ENCODE peak calls at places on chromosomes 1 and 21, in four cellular contexts. X, T, J and V are unnamed samples.

GRCh38 chr1:110465814-110466380 is 14.9 kb downstream of the PROK1 start:
- DNase-seq in X (no peak), T (no peak), J (no peak), V (no peak)

GRCh38 chr1:53328009-53328489 is at the start of gene LRP8:
- DNase-seq in X (peak), T (peak), J (peak), V (peak)

GRCh38 chr1:28134651-28135207 is 41.8 kb downstream of the PTAFR start:
- DNase-seq in X (no peak), T (no peak), J (no peak), V (no peak)

GRCh38 chr1:18939398-18940302 is 16.8 kb downstream of the IFFO2 start:
- DNase-seq in X (no peak), T (no peak), J (no peak), V (peak)

GRCh38 chr1:196407358-196408041 is 200.7 kb downstream of the KCNT2 start:
- DNase-seq in X (peak), T (peak), J (no peak), V (no peak)

GRCh38 chr1:53738205-53739108 is 507 bp downstream of the GLIS1 start:
- DNase-seq in X (no peak), T (peak), J (no peak), V (peak)

GRCh38 chr1:53337499-53337898 is 9.6 kb upstream of the LRP8 start:
- DNase-seq in X (no peak), T (no peak), J (no peak), V (no peak)

GRCh38 chr1:188128761-188129160 is 1300.0 kb downstream of the PLA2G4A start:
- DNase-seq in X (peak), T (no peak), J (peak), V (no peak)

GRCh38 chr1:51299185-51299584 is 31.2 kb downstream of the TTC39A start:
- DNase-seq in X (no peak), T (no peak), J (no peak), V (no peak)

GRCh38 chr1:201748331-201748730 is 80.6 kb upstream of the IPO9 start:
- DNase-seq in X (peak), T (peak), J (no peak), V (peak)

GRCh38 chr21:46324390-46325072 is 575 bp downstream of the PCNT start:
- DNase-seq in X (peak), T (peak), J (peak), V (peak)

GRCh38 chr1:160208179-160209040 is 3.2 kb downstream of the PEA15 start:
- DNase-seq in X (no peak), T (no peak), J (no peak), V (no peak)

GRCh38 chr1:155650231-155650757 is 38.3 kb downstream of the YY1AP1 start:
- DNase-seq in X (no peak), T (no peak), J (no peak), V (no peak)

GRCh38 chr1:155379877-155380192 is 59.1 kb downstream of the RUSC1 start:
- DNase-seq in X (no peak), T (no peak), J (no peak), V (no peak)

GRCh38 chr21:16084776-16085364 is 355.1 kb downstream of the USP25 start:
- DNase-seq in X (no peak), T (no peak), J (no peak), V (peak)

GRCh38 chr1:226633541-226634155 is 85.1 kb downstream of the STUM start:
- DNase-seq in X (no peak), T (no peak), J (no peak), V (no peak)

GRCh38 chr1:180301135-180301737 is 71.2 kb downstream of the LHX4 start:
- DNase-seq in X (no peak), T (no peak), J (no peak), V (no peak)

GRCh38 chr21:42505090-42505726 is 8.4 kb upstream of the SLC37A1 start:
- DNase-seq in X (no peak), T (no peak), J (no peak), V (no peak)

GRCh38 chr1:172408958-172409357 is 11.5 kb upstream of the C1orf105 start:
- DNase-seq in X (no peak), T (no peak), J (no peak), V (no peak)

GRCh38 chr1:199490804-199491527 is 536.5 kb upstream of the NR5A2 start:
- DNase-seq in X (peak), T (no peak), J (no peak), V (peak)

GRCh38 chr1:24683713-24684162 is 40.6 kb downstream of the SRRM1 start:
- DNase-seq in X (peak), T (no peak), J (no peak), V (peak)

GRCh38 chr1:57115030-57115614 is 149.3 kb upstream of the C8B start:
- DNase-seq in X (no peak), T (no peak), J (no peak), V (no peak)

GRCh38 chr21:28283652-28284490 is 708.8 kb downstream of the LTN1 start:
- DNase-seq in X (peak), T (no peak), J (no peak), V (peak)

GRCh38 chr1:234716907-234717375 is 107.0 kb upstream of the IRF2BP2 start:
- DNase-seq in X (no peak), T (no peak), J (no peak), V (no peak)

GRCh38 chr1:80778094-80778840 is 1022.5 kb upstream of the ADGRL2 start:
- DNase-seq in X (no peak), T (no peak), J (no peak), V (no peak)

GRCh38 chr1:46466477-46467182 is 23.0 kb upstream of the DMBX1 start:
- DNase-seq in X (peak), T (peak), J (no peak), V (peak)

GRCh38 chr1:198878566-198878965 is 239.7 kb downstream of the PTPRC start:
- DNase-seq in X (no peak), T (no peak), J (no peak), V (no peak)

GRCh38 chr1:205312866-205313680 is 8.5 kb downstream of the NUAK2 start:
- DNase-seq in X (peak), T (no peak), J (peak), V (no peak)

GRCh38 chr1:197441990-197442389 is 173.9 kb downstream of the CRB1 start:
- DNase-seq in X (peak), T (peak), J (no peak), V (no peak)

GRCh38 chr1:87450615-87451209 is 122.0 kb downstream of the LMO4 start:
- DNase-seq in X (peak), T (peak), J (peak), V (no peak)

GRCh38 chr1:165943198-165943597 is 115.8 kb downstream of the UCK2 start:
- DNase-seq in X (peak), T (no peak), J (no peak), V (no peak)

GRCh38 chr1:168085401-168085872 is 51.3 kb downstream of the GPR161 start:
- DNase-seq in X (no peak), T (no peak), J (no peak), V (no peak)

DNA sequence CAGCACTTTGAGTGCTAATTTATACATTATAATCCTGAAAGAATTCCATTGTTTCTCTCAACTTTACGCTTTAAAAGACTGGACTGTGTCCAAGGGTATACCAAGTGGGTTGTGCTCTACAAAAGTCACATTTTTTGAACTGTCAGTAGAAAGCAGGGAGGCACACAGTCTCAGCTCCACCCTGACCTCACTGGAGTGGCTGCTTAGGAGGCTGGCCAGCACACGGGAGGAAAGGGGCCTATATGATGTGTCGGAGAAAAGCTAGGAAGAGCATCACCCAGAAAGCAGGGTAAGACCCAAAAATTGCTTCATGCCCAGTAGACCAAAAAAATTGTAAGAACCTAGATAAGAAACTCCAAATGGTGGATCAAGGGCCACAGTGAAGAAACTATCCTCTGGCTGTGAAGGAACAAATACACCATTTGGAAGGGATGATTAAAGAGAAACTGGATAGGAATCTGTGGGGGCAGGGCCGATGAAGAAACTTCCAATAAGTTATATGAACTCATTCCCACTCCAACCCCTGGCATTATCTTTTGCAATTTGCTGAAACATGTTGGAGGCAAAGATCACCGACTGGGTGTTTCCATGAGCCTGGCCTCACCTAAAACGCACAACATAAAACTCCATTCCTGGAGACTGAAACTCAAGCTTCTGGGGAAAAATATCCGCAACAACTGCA is 1.9 kb downstream of the S100A10 start:
- DNase-seq in X (no peak), T (no peak), J (no peak), V (no peak)
- H3K4me3 ChIP-seq in X (peak), T (no peak), J (no peak), V (peak)

GRCh38 chr1:43632135-43632670 is 17.7 kb upstream of the KDM4A start:
- DNase-seq in X (no peak), T (peak), J (no peak), V (no peak)

GRCh38 chr1:43634729-43635128 is 15.2 kb upstream of the KDM4A start:
- DNase-seq in X (peak), T (peak), J (no peak), V (peak)

GRCh38 chr1:43636006-43636641 is 13.8 kb upstream of the KDM4A start:
- DNase-seq in X (no peak), T (no peak), J (no peak), V (no peak)

GRCh38 chr1:43639990-43640794 is 9.8 kb upstream of the KDM4A start:
- DNase-seq in X (no peak), T (no peak), J (no peak), V (no peak)

DNA sequence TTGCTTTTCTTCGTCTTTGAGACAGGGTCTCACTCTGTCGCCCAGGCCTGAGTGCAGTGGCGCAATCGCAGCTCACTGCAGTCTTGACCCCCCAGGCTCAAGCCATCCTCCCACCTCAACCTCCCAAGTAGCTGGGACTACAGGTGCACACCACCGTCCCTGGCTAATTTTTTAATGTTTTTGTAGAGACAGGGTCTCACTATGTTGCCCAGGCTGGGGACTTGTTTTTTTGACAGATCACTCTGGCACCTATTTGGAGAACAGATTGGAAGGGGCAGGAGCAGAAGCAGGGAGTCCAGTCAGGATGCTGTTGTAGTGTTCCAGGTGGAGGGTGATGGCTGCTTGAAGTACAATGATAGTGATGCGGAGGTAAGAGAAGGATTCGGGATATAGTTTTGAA is 12.7 kb upstream of the KDM4A start:
- DNase-seq in X (no peak), T (no peak), J (no peak), V (no peak)
- H3K4me2 ChIP-seq in X (no peak), T (no peak), J (no peak), V (no peak)

DNA sequence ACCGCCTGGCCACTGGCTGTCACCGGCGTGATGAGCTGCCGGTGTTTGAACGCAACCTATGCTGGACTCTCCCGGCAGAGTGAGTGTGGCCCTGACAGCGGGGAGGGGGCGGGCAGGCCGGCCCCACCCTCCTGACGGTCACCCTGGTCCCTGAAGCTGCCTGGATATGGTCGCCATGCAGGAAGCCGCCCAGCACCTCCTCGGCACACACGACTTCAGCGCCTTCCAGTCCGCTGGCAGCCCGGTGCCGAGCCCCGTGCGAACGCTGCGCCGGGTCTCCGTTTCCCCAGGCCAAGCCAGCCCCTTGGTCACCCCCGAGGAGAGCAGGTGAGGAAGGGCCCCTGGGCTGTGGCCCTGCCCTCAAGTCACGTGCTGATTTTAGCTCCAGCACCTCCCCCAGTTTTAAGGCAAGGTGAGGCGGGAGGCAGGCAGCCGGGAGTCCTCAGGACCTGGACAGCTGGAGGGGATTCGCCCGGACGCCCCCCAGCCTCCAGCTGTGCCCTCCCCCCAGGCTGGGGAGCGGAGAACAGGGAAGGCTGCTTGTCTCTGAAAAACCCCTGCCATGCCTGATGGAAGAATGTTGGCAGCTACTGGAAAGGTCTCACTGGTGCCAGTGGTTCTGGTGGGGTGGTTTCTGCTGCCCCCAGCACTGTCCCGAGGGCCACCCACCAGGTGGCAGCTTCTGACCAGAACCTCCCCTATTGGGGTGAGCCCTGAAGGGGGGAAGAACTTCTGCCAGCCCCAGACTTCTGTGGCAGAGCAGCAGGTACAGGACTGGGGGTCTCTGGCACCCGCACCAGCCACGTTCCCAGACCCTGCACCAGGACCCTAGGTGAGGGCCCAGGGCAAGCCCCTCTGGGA is 1.4 kb downstream of the PUSL1 start:
- DNase-seq in X (no peak), T (no peak), J (no peak), V (no peak)
- H3K4me3 ChIP-seq in X (peak), T (peak), J (peak), V (peak)

DNA sequence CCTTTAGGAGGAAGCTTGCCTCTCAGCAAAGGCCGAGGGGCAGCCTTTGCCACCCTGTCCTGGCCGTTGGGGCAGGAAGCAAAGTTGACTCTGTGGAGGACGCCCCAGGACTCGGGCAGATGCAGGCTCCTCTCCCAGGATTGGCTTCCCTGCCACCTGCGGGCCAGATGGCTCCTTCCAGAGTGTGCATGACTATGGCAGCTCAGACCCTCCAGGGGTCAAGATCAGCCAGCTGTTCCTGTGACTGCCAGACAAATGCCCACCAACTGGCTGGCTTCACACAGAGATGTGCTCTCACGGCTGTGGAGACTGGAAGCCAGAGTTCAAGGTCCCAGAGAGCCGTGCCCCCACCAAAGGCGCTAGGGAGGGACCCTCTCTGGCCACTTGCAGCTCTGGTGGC is 87.0 kb upstream of the VAMP3 start:
- DNase-seq in X (no peak), T (no peak), J (no peak), V (peak)
- H3K4me2 ChIP-seq in X (no peak), T (no peak), J (no peak), V (no peak)

GRCh38 chr21:25806053-25806452 is 71.3 kb downstream of the GABPA start:
- DNase-seq in X (no peak), T (no peak), J (no peak), V (no peak)

GRCh38 chr21:25801217-25802015 is 66.6 kb downstream of the GABPA start:
- DNase-seq in X (peak), T (peak), J (peak), V (peak)
- H3K4me3 ChIP-seq in X (no peak), T (no peak), J (peak), V (no peak)

GRCh38 chr21:44931137-44931500 is 8.7 kb upstream of the SLX9 start:
- DNase-seq in X (no peak), T (no peak), J (no peak), V (peak)
- H3K4me2 ChIP-seq in X (peak), T (peak), J (no peak), V (peak)

GRCh38 chr21:44353200-44353970 is at the start of gene TRPM2:
- DNase-seq in X (no peak), T (no peak), J (no peak), V (peak)

GRCh38 chr21:44351535-44352252 is 1.7 kb upstream of the TRPM2 start:
- DNase-seq in X (no peak), T (no peak), J (no peak), V (peak)

GRCh38 chr21:44354775-44355771 is 1.7 kb downstream of the TRPM2 start:
- DNase-seq in X (no peak), T (no peak), J (peak), V (peak)

GRCh38 chr21:44352253-44352860 is 1.1 kb upstream of the TRPM2 start:
- DNase-seq in X (no peak), T (no peak), J (no peak), V (peak)

DNA sequence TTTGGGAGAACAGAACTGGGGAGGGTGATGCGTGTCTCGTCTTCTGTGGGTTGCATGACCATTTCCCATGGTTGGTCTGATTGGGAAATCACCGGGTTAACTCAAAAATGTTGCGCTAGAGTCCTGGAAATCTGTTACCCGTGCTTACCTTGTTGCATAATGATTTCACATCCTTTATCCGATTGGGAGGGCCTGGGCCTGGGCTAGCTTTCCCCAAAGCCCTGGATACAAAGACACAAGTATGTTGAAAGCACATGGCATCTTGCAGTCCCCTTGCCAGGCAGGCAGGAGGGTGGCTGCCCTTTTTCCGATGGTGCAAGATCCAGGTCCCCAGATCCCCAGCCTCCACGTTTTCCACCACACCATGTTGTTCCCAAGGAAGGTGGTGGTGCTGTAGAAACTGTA is 582 bp downstream of the TRPM2 start:
- DNase-seq in X (no peak), T (no peak), J (no peak), V (peak)
- H3K4me3 ChIP-seq in X (no peak), T (no peak), J (no peak), V (no peak)

GRCh38 chr1:101309334-101310221 is 72.8 kb downstream of the S1PR1 start:
- DNase-seq in X (peak), T (peak), J (peak), V (no peak)
- H3K4me2 ChIP-seq in X (peak), T (peak), J (peak), V (peak)